ENCODE peak calls at places on chromosomes 4 and X, in seven cellular contexts. N is Peyer's patch, I is suprapubic skin, H is left lung, Q is K562, F is endothelial cell of umbilical vein, A is fibroblast of mammary gland. E is an unnamed sample.

GRCh38 chr4:48047421-48047844 is 30.9 kb downstream of the NIPAL1 start:
- DNase-seq in N (no peak), I (no peak), H (no peak), Q (no peak), F (no peak), A (no peak), E (no peak)

GRCh38 chrX:28246675-28247074 is 265.4 kb upstream of the DCAF8L1 start:
- DNase-seq in N (no peak), I (no peak), H (no peak), Q (no peak), F (no peak), A (no peak), E (no peak)

GRCh38 chr4:11529625-11530201 is 101.0 kb upstream of the HS3ST1 start:
- DNase-seq in N (no peak), I (no peak), H (no peak), Q (no peak), F (peak), A (peak), E (no peak)

GRCh38 chr4:176538217-176538925 is 218.6 kb downstream of the SPCS3 start:
- DNase-seq in N (no peak), I (no peak), H (no peak), Q (no peak), F (peak), A (peak), E (no peak)

GRCh38 chrX:4764888-4765287 is 1051.4 kb upstream of the PRKX start:
- DNase-seq in N (no peak), I (no peak), H (no peak), Q (no peak), F (no peak), A (no peak), E (no peak)

GRCh38 chrX:7085879-7086278 is 61.6 kb upstream of the STS start:
- DNase-seq in N (no peak), I (no peak), H (no peak), Q (no peak), F (no peak), A (no peak), E (no peak)

GRCh38 chr4:6689506-6689960 is 4.1 kb upstream of the S100P start:
- DNase-seq in N (peak), I (no peak), H (no peak), Q (no peak), F (no peak), A (no peak), E (no peak)

GRCh38 chr4:169254546-169254983 is 16.2 kb downstream of the SH3RF1 start:
- DNase-seq in N (no peak), I (no peak), H (no peak), Q (no peak), F (peak), A (peak), E (peak)

GRCh38 chr4:169160825-169161224 is 109.9 kb downstream of the SH3RF1 start:
- DNase-seq in N (no peak), I (no peak), H (no peak), Q (no peak), F (no peak), A (peak), E (no peak)

GRCh38 chr4:149279331-149279730 is 536.3 kb downstream of the IQCM start:
- DNase-seq in N (no peak), I (no peak), H (no peak), Q (no peak), F (no peak), A (no peak), E (no peak)

GRCh38 chrX:21740329-21741274 is 17.3 kb downstream of the SMPX start:
- DNase-seq in N (no peak), I (no peak), H (no peak), Q (no peak), F (no peak), A (peak), E (no peak)

GRCh38 chr4:1559896-1560650 is 124.0 kb downstream of the FAM53A start:
- DNase-seq in N (no peak), I (no peak), H (no peak), Q (no peak), F (no peak), A (no peak), E (no peak)

GRCh38 chrX:6371353-6371752 is 142.7 kb upstream of the NLGN4X start:
- DNase-seq in N (no peak), I (no peak), H (no peak), Q (no peak), F (no peak), A (no peak), E (no peak)

GRCh38 chr4:3480528-3481112 is 17.5 kb downstream of the DOK7 start:
- DNase-seq in N (peak), I (no peak), H (peak), Q (peak), F (peak), A (peak), E (no peak)

GRCh38 chr4:6893449-6894085 is 16.1 kb upstream of the TBC1D14 start:
- DNase-seq in N (peak), I (no peak), H (peak), Q (peak), F (no peak), A (no peak), E (peak)

GRCh38 chrX:113950081-113950678 is 633.7 kb upstream of the HTR2C start:
- DNase-seq in N (no peak), I (no peak), H (no peak), Q (no peak), F (no peak), A (no peak), E (no peak)

GRCh38 chrX:21438792-21439191 is 64.6 kb downstream of the CNKSR2 start:
- DNase-seq in N (no peak), I (no peak), H (no peak), Q (no peak), F (no peak), A (no peak), E (no peak)

GRCh38 chr4:122731676-122732075 is 828 bp upstream of the BBS12 start:
- DNase-seq in N (no peak), I (no peak), H (no peak), Q (no peak), F (no peak), A (no peak), E (no peak)

GRCh38 chrX:124010157-124010556 is 48.7 kb downstream of the STAG2 start:
- DNase-seq in N (no peak), I (no peak), H (no peak), Q (no peak), F (no peak), A (peak), E (no peak)

GRCh38 chr4:26779674-26780073 is 81.0 kb upstream of the STIM2 start:
- DNase-seq in N (no peak), I (no peak), H (no peak), Q (no peak), F (no peak), A (peak), E (peak)

GRCh38 chr4:140095694-140096482 is 58.1 kb downstream of the MAML3 start:
- DNase-seq in N (no peak), I (no peak), H (no peak), Q (peak), F (peak), A (peak), E (no peak)

GRCh38 chrX:81202413-81202794 is 502 bp downstream of the SH3BGRL start:
- DNase-seq in N (no peak), I (no peak), H (no peak), Q (peak), F (peak), A (peak), E (no peak)

GRCh38 chr4:120869511-120870278 is 52.8 kb downstream of the PRDM5 start:
- DNase-seq in N (no peak), I (no peak), H (no peak), Q (no peak), F (no peak), A (peak), E (peak)

GRCh38 chr4:118762146-118762545 is 73.8 kb downstream of the SEC24D start:
- DNase-seq in N (no peak), I (no peak), H (no peak), Q (no peak), F (no peak), A (no peak), E (no peak)

GRCh38 chr4:3768842-3769641 is 2.9 kb downstream of the ADRA2C start:
- DNase-seq in N (no peak), I (no peak), H (no peak), Q (no peak), F (no peak), A (no peak), E (no peak)

GRCh38 chr4:25180524-25181131 is 20.4 kb upstream of the SEPSECS start:
- DNase-seq in N (no peak), I (no peak), H (no peak), Q (peak), F (peak), A (peak), E (no peak)

GRCh38 chrX:153184787-153185186 is 5.7 kb downstream of the MAGEA1 start:
- DNase-seq in N (no peak), I (no peak), H (no peak), Q (no peak), F (no peak), A (no peak), E (no peak)

GRCh38 chr4:153497091-153497531 is 31.0 kb downstream of the TMEM131L start:
- DNase-seq in N (no peak), I (no peak), H (no peak), Q (peak), F (peak), A (peak), E (peak)

GRCh38 chrX:108097380-108097779 is 5.8 kb downstream of the ATG4A start:
- DNase-seq in N (no peak), I (no peak), H (no peak), Q (no peak), F (peak), A (peak), E (no peak)

GRCh38 chrX:103614999-103615398 is 7.2 kb downstream of the TCEAL3 start:
- DNase-seq in N (no peak), I (no peak), H (no peak), Q (no peak), F (no peak), A (no peak), E (no peak)

GRCh38 chr4:2291705-2292651 is 30.1 kb upstream of the MXD4 start:
- DNase-seq in N (peak), I (peak), H (peak), Q (no peak), F (no peak), A (no peak), E (no peak)

GRCh38 chr4:2049381-2049780 is 9.7 kb upstream of the NAT8L start:
- DNase-seq in N (no peak), I (peak), H (no peak), Q (no peak), F (no peak), A (no peak), E (no peak)

GRCh38 chr4:184955116-184955515 is 63.2 kb upstream of the HELT start:
- DNase-seq in N (no peak), I (no peak), H (no peak), Q (no peak), F (no peak), A (no peak), E (no peak)

GRCh38 chr4:184952522-184952921 is 65.8 kb upstream of the HELT start:
- DNase-seq in N (no peak), I (no peak), H (no peak), Q (no peak), F (no peak), A (no peak), E (no peak)

GRCh38 chr4:184954482-184954881 is 63.8 kb upstream of the HELT start:
- DNase-seq in N (no peak), I (no peak), H (peak), Q (no peak), F (no peak), A (no peak), E (no peak)

GRCh38 chr4:184953971-184954370 is 64.3 kb upstream of the HELT start:
- DNase-seq in N (no peak), I (no peak), H (no peak), Q (no peak), F (no peak), A (no peak), E (no peak)

GRCh38 chr4:184953421-184953820 is 64.9 kb upstream of the HELT start:
- DNase-seq in N (no peak), I (no peak), H (no peak), Q (no peak), F (no peak), A (no peak), E (no peak)
- TF ChIP-seq CTCF in N (no peak), I (no peak), H (no peak), Q (no peak), F (no peak), A (no peak), E (no peak)

GRCh38 chr4:88526221-88526815 is 2.7 kb upstream of the PYURF start:
- DNase-seq in N (no peak), I (no peak), H (no peak), Q (no peak), F (peak), A (peak), E (no peak)
- H3K4me3 ChIP-seq in N (no peak), I (no peak), H (no peak), Q (no peak), F (no peak), A (no peak), E (no peak)

GRCh38 chrX:149877636-149878035 is 3.3 kb upstream of the MAGEA8 start:
- DNase-seq in N (no peak), I (no peak), H (no peak), Q (no peak), F (no peak), A (peak), E (no peak)

GRCh38 chrX:149877157-149877556 is 3.8 kb upstream of the MAGEA8 start:
- DNase-seq in N (no peak), I (no peak), H (no peak), Q (no peak), F (no peak), A (no peak), E (no peak)

DNA sequence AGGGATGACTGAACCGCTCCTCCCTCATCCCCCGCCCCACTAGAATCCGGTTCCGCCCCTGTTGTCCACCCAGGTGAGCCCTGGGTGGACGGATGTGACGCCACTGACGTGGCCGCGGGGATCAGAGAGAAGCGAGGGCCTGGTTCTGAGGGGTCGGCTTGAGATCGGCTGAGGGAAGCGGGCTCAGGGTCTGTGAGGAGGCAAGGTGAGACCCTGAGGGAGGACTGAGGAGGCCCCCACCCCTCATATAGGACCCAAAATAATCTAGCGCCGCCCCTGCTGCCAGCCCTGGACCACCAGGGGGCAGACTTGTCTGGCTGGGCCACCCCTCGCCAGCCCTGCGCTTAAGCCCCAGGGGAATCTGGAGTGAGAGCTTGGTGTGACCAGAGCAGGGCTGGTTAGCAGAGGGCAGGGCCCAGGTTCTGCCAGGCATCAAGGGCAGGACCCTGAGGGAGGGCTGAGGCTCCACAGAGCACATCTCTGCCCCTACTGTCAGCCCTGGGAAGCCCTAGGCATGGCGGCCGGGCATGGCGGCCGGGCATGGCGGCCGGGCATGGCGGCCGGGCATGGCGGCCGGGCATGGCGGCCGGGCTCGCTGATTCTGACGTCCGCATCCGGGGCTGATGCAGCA is at the start of gene MAGEA8:
- DNase-seq in N (no peak), I (no peak), H (no peak), Q (peak), F (no peak), A (no peak), E (no peak)
- TF ChIP-seq CTCF in N (no peak), I (no peak), H (no peak), Q (peak), F (peak), A (no peak), E (no peak)

DNA sequence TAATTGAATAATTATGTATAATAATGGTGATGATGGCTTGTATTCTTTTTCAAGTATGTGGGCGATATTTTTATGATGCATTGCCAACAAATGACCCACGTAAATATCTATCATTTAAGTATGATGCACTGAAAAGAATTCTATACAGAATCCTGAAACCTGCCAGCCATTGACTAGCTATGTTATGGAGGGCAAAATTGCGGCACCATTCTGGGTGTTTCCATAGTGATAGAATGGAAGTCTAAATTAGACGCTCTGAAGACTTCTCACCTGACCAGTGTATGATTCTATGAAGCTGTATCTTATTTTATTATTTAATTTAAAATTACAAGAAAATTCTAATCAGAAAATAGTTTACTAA is 673 bp upstream of the CENPC start:
- DNase-seq in N (no peak), I (no peak), H (no peak), Q (no peak), F (no peak), A (no peak), E (no peak)
- H3K4me3 ChIP-seq in N (peak), I (peak), H (peak), Q (peak), F (peak), A (peak), E (peak)

GRCh38 chrX:23478056-23478455 is 143.4 kb downstream of the PTCHD1 start:
- DNase-seq in N (no peak), I (no peak), H (no peak), Q (no peak), F (no peak), A (peak), E (no peak)
- TF ChIP-seq CTCF in N (no peak), I (no peak), H (no peak), Q (no peak), F (no peak), A (no peak), E (no peak)

GRCh38 chr4:7908668-7909067 is 31.0 kb downstream of the AFAP1 start:
- DNase-seq in N (no peak), I (no peak), H (no peak), Q (no peak), F (no peak), A (no peak), E (no peak)

GRCh38 chr4:7909966-7910720 is 29.5 kb downstream of the AFAP1 start:
- DNase-seq in N (no peak), I (no peak), H (no peak), Q (no peak), F (no peak), A (peak), E (no peak)

GRCh38 chr4:7909463-7909862 is 30.2 kb downstream of the AFAP1 start:
- DNase-seq in N (no peak), I (no peak), H (no peak), Q (no peak), F (no peak), A (no peak), E (no peak)

GRCh38 chr4:7911044-7911578 is 28.6 kb downstream of the AFAP1 start:
- DNase-seq in N (no peak), I (no peak), H (no peak), Q (no peak), F (no peak), A (peak), E (no peak)

GRCh38 chr4:7910721-7911015 is 29.0 kb downstream of the AFAP1 start:
- DNase-seq in N (no peak), I (no peak), H (no peak), Q (no peak), F (no peak), A (no peak), E (no peak)
- H3K4me3 ChIP-seq in N (no peak), I (no peak), H (no peak), Q (no peak), F (no peak), A (peak), E (no peak)

GRCh38 chr4:71772592-71772991 is 11.3 kb downstream of the GC start:
- DNase-seq in N (no peak), I (no peak), H (no peak), Q (peak), F (no peak), A (no peak), E (no peak)
- TF ChIP-seq CTCF in N (no peak), I (no peak), H (peak), Q (peak), F (no peak), A (no peak), E (peak)

GRCh38 chrX:140157611-140158010 is 192.3 kb upstream of the CXorf66 start:
- DNase-seq in N (no peak), I (no peak), H (no peak), Q (no peak), F (no peak), A (peak), E (peak)

GRCh38 chrX:140151316-140151715 is 186.0 kb upstream of the CXorf66 start:
- DNase-seq in N (no peak), I (no peak), H (no peak), Q (no peak), F (no peak), A (no peak), E (no peak)

GRCh38 chrX:140157143-140157542 is 191.8 kb upstream of the CXorf66 start:
- DNase-seq in N (no peak), I (no peak), H (no peak), Q (no peak), F (no peak), A (no peak), E (no peak)
- H3K4me3 ChIP-seq in N (no peak), I (no peak), H (no peak), Q (no peak), F (no peak), A (no peak), E (no peak)

GRCh38 chr4:22869235-22869634 is 176.5 kb downstream of the GBA3 start:
- DNase-seq in N (no peak), I (no peak), H (no peak), Q (peak), F (no peak), A (no peak), E (no peak)
- TF ChIP-seq CTCF in N (no peak), I (no peak), H (no peak), Q (no peak), F (no peak), A (no peak), E (peak)